ENCODE peak calls at places on chromosomes 4 and X, in six cellular contexts. R is astrocyte, G is SK-N-SH, K is cardiac muscle cell, L is foreskin fibroblast, J is cardiac fibroblast. N is an unnamed sample.

GRCh38 chr4:4575284-4576211 is 33.7 kb upstream of the STX18 start:
- DNase-seq in R (peak; percentile 34), G (peak; percentile 78), K (peak; percentile 88), L (peak; percentile 77), J (peak; percentile 55), N (peak; percentile 46)

GRCh38 chrX:51837451-51837850 is 56.0 kb upstream of the MAGED1 start:
- DNase-seq in R (no peak), G (no peak), K (no peak), L (no peak), J (no peak), N (no peak)

GRCh38 chr4:139556735-139557505 is 901 bp upstream of the SETD7 start:
- DNase-seq in R (no peak), G (peak; percentile 69), K (peak; percentile 63), L (peak; percentile 53), J (peak; percentile 18), N (no peak)

GRCh38 chrX:112849010-112849409 is 8.4 kb upstream of the AMOT start:
- DNase-seq in R (no peak), G (peak; percentile 30), K (no peak), L (no peak), J (peak; percentile 5), N (no peak)

GRCh38 chr4:168551945-168552695 is 55.3 kb downstream of the PALLD start:
- DNase-seq in R (no peak), G (no peak), K (no peak), L (no peak), J (no peak), N (no peak)

GRCh38 chrX:118528089-118528753 is 32.6 kb downstream of the DOCK11 start:
- DNase-seq in R (no peak), G (no peak), K (no peak), L (no peak), J (no peak), N (no peak)

GRCh38 chrX:153599192-153600031 is 473 bp upstream of the CCNQ start:
- DNase-seq in R (peak; percentile 56), G (peak; percentile 95), K (peak; percentile 88), L (peak; percentile 95), J (peak; percentile 82), N (peak; percentile 85)

GRCh38 chr4:184932343-184932742 is 85.9 kb upstream of the HELT start:
- DNase-seq in R (no peak), G (peak; percentile 60), K (peak; percentile 69), L (no peak), J (no peak), N (no peak)

GRCh38 chrX:106611682-106612402 is at the start of gene RADX:
- DNase-seq in R (peak; percentile 66), G (peak; percentile 53), K (peak; percentile 95), L (peak; percentile 86), J (peak; percentile 61), N (peak; percentile 57)

GRCh38 chr4:146029939-146030710 is 91.5 kb upstream of the ZNF827 start:
- DNase-seq in R (no peak), G (no peak), K (no peak), L (no peak), J (no peak), N (no peak)

GRCh38 chr4:176789955-176790354 is 2.8 kb downstream of the VEGFC start:
- DNase-seq in R (peak; percentile 56), G (peak; percentile 53), K (peak; percentile 48), L (peak; percentile 86), J (peak; percentile 82), N (peak; percentile 76)

GRCh38 chr4:108060164-108060563 is 70.5 kb downstream of the HADH start:
- DNase-seq in R (peak; percentile 38), G (peak; percentile 54), K (peak; percentile 23), L (peak; percentile 72), J (peak; percentile 51), N (peak; percentile 42)

GRCh38 chr4:6058531-6059374 is 40.5 kb upstream of the C4orf50 start:
- DNase-seq in R (no peak), G (no peak), K (no peak), L (no peak), J (peak; percentile 1), N (no peak)

GRCh38 chr4:119659576-119659975 is 31.0 kb upstream of the PDE5A start:
- DNase-seq in R (peak; percentile 91), G (no peak), K (no peak), L (peak; percentile 63), J (no peak), N (peak; percentile 97)

GRCh38 chr4:171308661-171309060 is 504.5 kb upstream of the GALNTL6 start:
- DNase-seq in R (no peak), G (no peak), K (no peak), L (no peak), J (no peak), N (no peak)

GRCh38 chr4:189613202-189613601 is 327.5 kb upstream of the FRG1 start:
- DNase-seq in R (no peak), G (no peak), K (no peak), L (no peak), J (no peak), N (no peak)

GRCh38 chr4:142402925-142403324 is 443.2 kb downstream of the INPP4B start:
- DNase-seq in R (peak; percentile 39), G (no peak), K (no peak), L (peak; percentile 75), J (peak; percentile 74), N (no peak)

GRCh38 chrX:40199704-40200103 is 101.9 kb upstream of the BCOR start:
- DNase-seq in R (no peak), G (no peak), K (no peak), L (peak; percentile 57), J (no peak), N (no peak)

GRCh38 chr4:3401436-3402171 is 40.2 kb upstream of the HGFAC start:
- DNase-seq in R (peak; percentile 64), G (no peak), K (no peak), L (no peak), J (no peak), N (peak; percentile 29)

GRCh38 chr4:122930877-122931276 is 8.5 kb upstream of the NUDT6 start:
- DNase-seq in R (no peak), G (no peak), K (peak; percentile 5), L (peak; percentile 43), J (peak; percentile 52), N (peak; percentile 45)
- TF ChIP-seq CTCF in R (peak; percentile 50), G (peak; percentile 82), K (peak; percentile 44), L (no peak), J (peak; percentile 31), N (peak; percentile 33)

DNA sequence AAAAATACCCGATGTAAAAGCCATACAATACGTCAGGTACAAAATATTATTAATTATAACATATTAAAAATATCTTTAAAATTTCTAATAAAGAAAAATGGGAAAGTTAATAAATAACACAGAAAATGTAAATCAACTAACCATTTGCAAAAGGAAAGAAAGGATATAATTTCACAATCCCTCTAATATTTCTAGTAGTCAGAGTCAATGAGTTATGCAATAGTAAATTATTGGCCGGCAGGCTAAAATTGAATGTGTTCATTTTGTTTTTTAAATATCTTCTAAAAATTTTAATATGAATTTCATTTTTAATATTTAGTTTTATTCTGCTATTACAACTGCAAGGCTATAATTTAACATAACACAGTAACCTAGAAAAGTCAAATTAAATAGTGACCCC is 155.7 kb downstream of the FBXW7 start:
- DNase-seq in R (no peak), G (no peak), K (no peak), L (no peak), J (no peak), N (no peak)
- H3K4me3 ChIP-seq in R (no peak overlapping the region), G (no peak overlapping the region), K (no peak overlapping the region), L (no peak overlapping the region), J (no peak overlapping the region), N (no peak overlapping the region)

DNA sequence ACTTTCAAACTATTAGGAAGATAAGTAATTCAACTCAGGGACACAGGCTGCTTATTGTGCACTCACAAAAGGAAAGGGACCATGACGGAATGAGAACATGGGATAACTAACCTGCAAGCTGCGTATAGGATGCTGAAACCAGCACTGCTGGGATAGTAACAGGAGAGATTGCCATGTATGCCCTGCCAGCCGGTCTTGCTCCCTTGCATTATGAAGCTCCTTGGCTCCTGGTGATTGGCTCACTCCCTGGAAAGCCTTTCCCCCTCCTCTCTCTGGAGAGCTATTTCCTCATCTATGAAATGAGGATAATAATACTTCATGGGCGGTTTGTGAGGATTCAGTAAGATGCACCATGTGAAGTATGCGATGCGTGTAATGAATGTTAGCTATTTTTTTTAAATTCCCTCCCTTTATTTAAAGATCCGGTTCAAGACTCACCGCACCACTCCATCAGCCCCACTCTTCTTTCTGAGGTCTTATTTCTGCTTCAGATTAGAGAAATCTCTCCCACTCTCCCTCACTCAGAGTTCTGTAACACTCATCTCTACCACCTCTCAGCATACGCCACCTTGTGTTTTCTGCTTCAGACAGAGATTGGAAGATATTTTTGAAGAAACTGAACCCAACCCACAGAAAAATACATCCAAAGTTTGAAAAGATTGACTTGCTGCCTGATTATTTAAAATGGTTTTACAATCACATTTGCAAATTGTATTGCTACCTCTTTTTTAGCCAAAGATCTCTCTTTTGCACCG is 18.4 kb downstream of the MSMO1 start:
- DNase-seq in R (no peak), G (no peak), K (no peak), L (peak; percentile 34), J (no peak), N (no peak)
- TF ChIP-seq CTCF in R (no peak), G (no peak), K (no peak), L (no peak), J (peak; percentile 25), N (peak; percentile 48)

GRCh38 chr4:8857682-8858187 is 13.9 kb downstream of the HMX1 start:
- DNase-seq in R (no peak), G (no peak), K (no peak), L (no peak), J (no peak), N (no peak)
- H3K4me3 ChIP-seq in R (no peak overlapping the region), G (no peak overlapping the region), K (peak overlapping the region; percentile 0), L (no peak overlapping the region), J (no peak overlapping the region), N (no peak overlapping the region)

DNA sequence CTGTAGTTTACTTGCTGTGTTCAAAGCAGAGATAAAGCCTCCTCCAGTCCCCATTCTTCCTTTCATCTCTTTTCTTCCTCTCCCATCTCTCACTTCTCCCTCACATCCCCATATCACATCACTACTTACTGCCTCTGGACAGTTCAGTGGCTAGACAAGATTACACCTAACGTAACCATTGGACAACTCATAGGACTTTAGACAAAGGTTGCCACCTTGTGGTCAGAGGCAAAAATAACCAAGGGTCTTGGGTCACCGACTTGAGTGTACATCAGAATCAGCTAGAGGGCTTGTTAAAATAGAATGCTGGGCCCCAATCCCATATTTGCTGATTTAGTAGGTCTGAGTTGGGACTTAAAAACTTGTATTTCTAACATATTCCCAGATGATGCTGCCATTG is 109.3 kb upstream of the DGKK start:
- DNase-seq in R (peak; percentile 22), G (peak; percentile 40), K (peak; percentile 70), L (peak; percentile 30), J (peak; percentile 73), N (peak; percentile 51)
- TF ChIP-seq CTCF in R (peak; percentile 38), G (peak; percentile 74), K (peak; percentile 48), L (peak; percentile 35), J (peak; percentile 23), N (peak; percentile 48)

DNA sequence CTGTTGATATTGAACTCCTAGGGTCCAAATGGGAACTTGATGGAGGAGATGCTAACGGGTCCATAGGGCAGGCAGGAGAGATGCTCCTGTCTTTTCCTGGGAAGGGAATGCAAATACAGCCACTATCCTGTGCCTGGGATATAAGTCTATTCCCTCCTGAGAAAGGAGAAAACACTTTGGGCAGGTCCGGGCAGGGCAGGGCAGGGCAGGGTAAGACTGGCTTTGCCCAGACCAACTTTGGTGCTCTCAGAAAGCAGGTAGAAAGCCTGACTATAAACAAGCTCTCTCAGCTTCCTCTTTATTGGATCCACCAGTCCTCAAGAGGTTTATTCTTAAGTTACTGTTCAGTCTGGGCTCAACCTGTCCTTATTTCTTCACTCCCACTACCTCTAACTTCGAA is 232.3 kb downstream of the PTTG2 start:
- DNase-seq in R (no peak), G (no peak), K (no peak), L (no peak), J (no peak), N (no peak)
- H3K4me3 ChIP-seq in R (no peak overlapping the region), G (no peak overlapping the region), K (no peak overlapping the region), L (no peak overlapping the region), J (no peak overlapping the region), N (no peak overlapping the region)

GRCh38 chr4:54837576-54838140 is 179.9 kb downstream of the KIT start:
- DNase-seq in R (no peak), G (no peak), K (no peak), L (peak; percentile 68), J (peak; percentile 19), N (no peak)
- TF ChIP-seq CTCF in R (no peak), G (no peak), K (no peak), L (no peak), J (no peak), N (no peak)